ENCODE peak calls at places on chromosomes 16 and 17, in ten cellular contexts. D, S, U, Y, F, P, G, T, E and O are unnamed samples.

GRCh38 chr17:40399185-40399584 is 18.5 kb downstream of the TOP2A start:
- DNase-seq in U (peak), G (no peak), Y (peak), E (no peak), F (peak), T (peak), S (peak), D (no peak), P (no peak), O (peak)

GRCh38 chr17:82779541-82779940 is 27.7 kb downstream of the TBCD start:
- DNase-seq in G (no peak), T (no peak), D (no peak), E (no peak), U (no peak), S (no peak), F (no peak), P (no peak), Y (no peak), O (no peak)

GRCh38 chr16:67430504-67431076 is 331 bp upstream of the HSD11B2 start:
- DNase-seq in Y (no peak), G (no peak), U (no peak), P (peak), S (peak), E (no peak), T (no peak), D (peak), F (no peak), O (no peak)

GRCh38 chr17:67035131-67036083 is 8.9 kb upstream of the CACNG1 start:
- DNase-seq in F (no peak), U (no peak), Y (no peak), E (no peak), T (no peak), G (no peak), P (no peak), S (no peak), D (no peak), O (no peak)

GRCh38 chr17:41910701-41911391 is 7.9 kb downstream of the ACLY start:
- DNase-seq in U (peak), S (peak), E (peak), P (no peak), Y (peak), G (no peak), F (peak), D (no peak), T (peak), O (peak)

GRCh38 chr17:41654134-41654907 is 29.9 kb upstream of the KRT17 start:
- DNase-seq in D (no peak), P (peak), E (peak), T (no peak), Y (no peak), F (no peak), G (peak), S (peak), U (no peak), O (no peak)

GRCh38 chr17:60260540-60260939 is 110.8 kb downstream of the CA4 start:
- DNase-seq in D (no peak), P (no peak), F (no peak), Y (no peak), S (no peak), T (no peak), U (no peak), G (no peak), E (no peak), O (no peak)

GRCh38 chr17:31448467-31449077 is 57.1 kb downstream of the RAB11FIP4 start:
- DNase-seq in P (no peak), D (no peak), G (no peak), T (no peak), F (peak), Y (peak), S (peak), E (no peak), U (peak), O (no peak)

GRCh38 chr17:53142890-53143289 is 679.8 kb upstream of the KIF2B start:
- DNase-seq in Y (no peak), P (peak), S (peak), E (no peak), D (no peak), G (peak), F (peak), T (no peak), U (peak), O (no peak)

GRCh38 chr17:68972119-68972704 is 17.0 kb upstream of the ABCA8 start:
- DNase-seq in D (peak), T (no peak), Y (no peak), E (no peak), P (peak), G (no peak), U (peak), S (peak), F (peak), O (no peak)

GRCh38 chr17:43018008-43018853 is 4.0 kb downstream of the VAT1 start:
- DNase-seq in P (no peak), T (no peak), Y (no peak), D (no peak), G (peak), F (no peak), U (peak), E (peak), S (no peak), O (no peak)

GRCh38 chr17:75482098-75482943 is 25.9 kb downstream of the TMEM94 start:
- DNase-seq in Y (no peak), S (no peak), T (no peak), D (no peak), G (no peak), F (no peak), U (no peak), P (no peak), E (no peak), O (no peak)

GRCh38 chr17:16215965-16216316 is 607 bp upstream of the NCOR1 start:
- DNase-seq in Y (no peak), E (no peak), D (peak), S (peak), U (no peak), F (no peak), G (no peak), P (peak), T (no peak), O (no peak)

GRCh38 chr16:89999831-90000574 is 19.3 kb downstream of the DBNDD1 start:
- DNase-seq in Y (no peak), T (no peak), U (no peak), G (no peak), F (no peak), D (no peak), P (no peak), E (no peak), S (peak), O (no peak)
- H3K4me3 ChIP-seq in Y (no peak), T (no peak), U (no peak), G (no peak), F (no peak), D (no peak), P (no peak), E (no peak), S (no peak), O (no peak)

GRCh38 chr17:6496636-6497441 is 52.6 kb downstream of the PIMREG start:
- DNase-seq in P (no peak), D (no peak), U (no peak), G (peak), T (no peak), F (no peak), Y (no peak), E (no peak), S (no peak), O (no peak)

GRCh38 chr17:6498356-6498755 is 54.1 kb downstream of the PIMREG start:
- DNase-seq in U (no peak), F (no peak), Y (no peak), S (no peak), T (no peak), P (no peak), D (no peak), G (no peak), E (no peak), O (no peak)

GRCh38 chr17:6496116-6496481 is 51.8 kb downstream of the PIMREG start:
- DNase-seq in U (peak), S (no peak), E (no peak), G (peak), F (no peak), P (no peak), T (no peak), Y (no peak), D (no peak), O (no peak)

GRCh38 chr17:6498798-6499540 is 54.7 kb downstream of the PIMREG start:
- DNase-seq in G (peak), F (no peak), P (no peak), S (no peak), T (no peak), Y (no peak), D (no peak), U (no peak), E (no peak), O (no peak)

DNA sequence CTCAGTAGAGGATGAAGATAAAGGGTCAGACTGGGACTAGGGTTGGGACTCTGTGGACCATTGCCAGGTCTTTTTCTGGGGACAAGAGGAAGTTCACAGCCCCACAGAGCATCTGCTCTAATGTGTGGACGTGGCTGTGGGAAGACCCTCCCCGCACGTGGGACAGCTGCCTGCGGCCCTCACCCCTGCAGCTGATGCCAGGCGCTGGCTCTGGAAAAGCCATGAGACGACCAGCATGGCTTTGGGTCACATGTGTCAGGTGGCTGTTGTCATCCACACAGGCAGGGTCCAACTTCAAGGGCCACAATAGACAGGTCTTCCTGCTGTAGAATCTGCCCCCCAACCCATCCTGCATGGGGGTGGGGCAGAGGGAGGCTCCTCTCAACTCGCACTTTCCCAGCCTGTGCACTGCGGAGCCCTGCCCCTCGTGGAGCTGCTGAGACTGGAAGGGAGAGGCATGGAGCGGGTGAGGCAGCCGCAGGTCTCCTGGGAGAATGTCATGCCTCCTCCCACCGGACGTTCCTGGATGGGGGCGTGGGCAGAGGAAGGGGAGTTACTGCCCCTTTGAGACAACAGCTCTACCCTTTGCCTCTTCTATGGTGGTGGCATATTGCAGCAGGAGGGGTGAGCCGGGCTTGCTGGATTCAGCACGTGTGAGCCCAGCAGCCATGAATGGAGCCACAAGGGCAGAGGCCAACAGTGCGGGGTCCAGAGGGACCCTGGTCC is 53.4 kb downstream of the PIMREG start:
- DNase-seq in T (no peak), U (no peak), S (no peak), D (no peak), P (no peak), F (no peak), Y (no peak), G (peak), E (no peak), O (no peak)
- H3K4me3 ChIP-seq in T (no peak), U (no peak), S (no peak), D (no peak), P (no peak), F (no peak), Y (no peak), G (no peak), E (no peak), O (no peak)

GRCh38 chr16:51155901-51156810 is 5.1 kb upstream of the SALL1 start:
- DNase-seq in P (no peak), S (no peak), T (no peak), E (no peak), Y (no peak), U (peak), D (no peak), F (peak), G (peak), O (no peak)
- H3K4me3 ChIP-seq in P (no peak), S (no peak), T (peak), E (no peak), Y (peak), U (peak), D (peak), F (no peak), G (peak), O (peak)

GRCh38 chr16:356756-357155 is 4.2 kb upstream of the AXIN1 start:
- DNase-seq in E (no peak), S (no peak), G (no peak), F (no peak), D (no peak), U (no peak), T (no peak), P (no peak), Y (no peak), O (no peak)

GRCh38 chr16:353404-354285 is 1.1 kb upstream of the AXIN1 start:
- DNase-seq in Y (no peak), G (no peak), S (no peak), T (no peak), P (peak), D (peak), U (no peak), F (no peak), E (no peak), O (no peak)

GRCh38 chr16:352547-353403 is at the start of gene AXIN1:
- DNase-seq in E (peak), T (peak), S (peak), F (peak), U (peak), D (peak), G (peak), P (peak), Y (no peak), O (peak)

GRCh38 chr16:354286-354881 is 1.9 kb upstream of the AXIN1 start:
- DNase-seq in P (no peak), F (no peak), E (no peak), G (no peak), D (peak), Y (no peak), T (no peak), S (no peak), U (no peak), O (no peak)

DNA sequence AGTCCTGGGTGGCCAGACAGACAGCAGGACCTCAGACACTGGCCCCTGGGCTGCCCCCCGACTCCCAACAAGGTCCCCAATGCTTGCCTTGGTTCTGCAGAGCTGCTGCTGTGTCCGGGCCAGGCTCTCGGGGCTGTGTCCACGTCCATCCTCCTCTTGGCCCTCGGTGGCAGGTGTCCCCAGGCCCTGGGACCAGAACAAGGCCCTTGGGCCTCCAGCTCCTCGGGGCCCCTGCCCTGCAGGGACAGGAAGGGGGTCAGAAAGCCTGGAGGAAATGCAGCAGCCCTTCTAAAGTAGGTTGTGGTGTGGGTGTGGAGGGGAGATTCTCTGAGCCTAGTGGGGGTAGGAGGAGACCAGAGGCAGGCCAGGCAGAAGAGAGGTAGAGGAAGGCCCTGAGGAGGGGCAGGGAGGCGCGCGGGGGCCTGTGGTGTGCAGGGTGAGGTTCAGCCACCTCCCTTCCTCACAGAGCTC is 2.5 kb upstream of the AXIN1 start:
- DNase-seq in F (no peak), Y (no peak), E (no peak), G (no peak), S (no peak), T (no peak), U (no peak), P (no peak), D (peak), O (no peak)
- H3K4me3 ChIP-seq in F (no peak), Y (no peak), E (no peak), G (no peak), S (no peak), T (no peak), U (no peak), P (no peak), D (no peak), O (no peak)

GRCh38 chr16:79593074-79593531 is 7.4 kb downstream of the MAF start:
- DNase-seq in G (no peak), E (no peak), S (no peak), U (no peak), Y (no peak), P (no peak), D (peak), T (no peak), F (peak), O (no peak)

GRCh38 chr16:79592150-79592549 is 8.4 kb downstream of the MAF start:
- DNase-seq in G (no peak), D (no peak), U (no peak), F (no peak), Y (no peak), T (no peak), S (no peak), E (no peak), P (no peak), O (no peak)

GRCh38 chr16:79593754-79594153 is 6.8 kb downstream of the MAF start:
- DNase-seq in U (no peak), S (no peak), F (no peak), D (no peak), E (no peak), G (no peak), P (no peak), Y (no peak), T (no peak), O (no peak)

GRCh38 chr16:79587897-79588296 is 12.6 kb downstream of the MAF start:
- DNase-seq in U (no peak), Y (no peak), P (no peak), G (no peak), D (no peak), E (no peak), T (no peak), F (no peak), S (no peak), O (no peak)

DNA sequence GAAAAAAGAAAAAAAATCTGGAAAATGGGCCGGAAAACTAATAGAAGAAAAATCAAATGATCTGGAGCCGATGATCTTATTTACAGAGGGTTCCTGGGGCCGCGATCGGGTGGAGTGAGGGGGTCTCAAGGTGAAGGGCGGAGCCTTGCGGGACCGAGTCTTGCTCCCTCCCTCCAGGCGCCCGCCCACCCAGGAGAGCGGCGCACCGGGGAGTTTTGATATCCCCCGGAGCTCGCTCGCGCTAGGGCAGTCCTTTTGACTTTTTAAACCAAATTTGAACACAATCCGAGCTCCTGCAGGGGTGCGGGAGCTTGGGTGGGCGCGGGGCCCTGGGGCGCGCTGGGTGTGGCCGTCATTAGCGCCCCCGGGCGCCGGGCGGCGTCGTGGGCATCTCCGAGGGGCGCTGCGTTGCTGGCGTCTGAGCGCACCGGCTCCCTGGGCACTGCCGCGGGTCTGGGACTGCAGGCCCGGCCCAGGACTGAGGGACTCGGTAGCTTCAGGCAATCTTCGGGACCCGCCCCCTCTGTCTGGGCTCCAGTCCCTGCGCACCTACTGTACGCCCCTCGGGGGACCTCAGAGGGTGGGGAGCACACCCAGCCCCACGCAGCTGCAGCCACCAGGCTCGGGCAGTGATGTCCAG is 10.9 kb downstream of the MAF start:
- DNase-seq in E (no peak), G (peak), P (no peak), D (peak), T (no peak), F (no peak), S (no peak), Y (no peak), U (no peak), O (no peak)
- H3K4me3 ChIP-seq in E (no peak), G (no peak), P (no peak), D (peak), T (no peak), F (peak), S (no peak), Y (no peak), U (no peak), O (no peak)